ENCODE peak calls at places on chromosomes 16 and 17, in four cellular contexts. One of them, this sample, is unnamed.

GRCh38 chr17:41516828-41517283 is 1.8 kb downstream of the KRT15 start:
- DNase-seq in DMS153: no peak
- DNase-seq in iris pigment epithelial cell: no peak
- DNase-seq in AG09309: no peak
- DNase-seq in this sample: no peak

GRCh38 chr17:15493031-15493750 is 25.8 kb upstream of the CDRT4 start:
- DNase-seq in DMS153: no peak
- DNase-seq in iris pigment epithelial cell: no peak
- DNase-seq in AG09309: no peak
- DNase-seq in this sample: no peak

GRCh38 chr17:10033982-10034381 is 128.9 kb upstream of the RCVRN start:
- DNase-seq in DMS153: no peak
- DNase-seq in iris pigment epithelial cell: no peak
- DNase-seq in AG09309: no peak
- DNase-seq in this sample: no peak

GRCh38 chr17:80782536-80783427 is 208.9 kb upstream of the CHMP6 start:
- DNase-seq in DMS153: no peak
- DNase-seq in iris pigment epithelial cell: peak; percentile 43
- DNase-seq in AG09309: no peak
- DNase-seq in this sample: no peak

GRCh38 chr17:30782206-30782605 is 42.3 kb downstream of the CRLF3 start:
- DNase-seq in DMS153: no peak
- DNase-seq in iris pigment epithelial cell: no peak
- DNase-seq in AG09309: no peak
- DNase-seq in this sample: no peak

GRCh38 chr17:45284176-45285140 is 22.6 kb upstream of the SPATA32 start:
- DNase-seq in DMS153: no peak
- DNase-seq in iris pigment epithelial cell: no peak
- DNase-seq in AG09309: no peak
- DNase-seq in this sample: no peak

GRCh38 chr16:13193721-13194120 is 292.3 kb downstream of the SHISA9 start:
- DNase-seq in DMS153: no peak
- DNase-seq in iris pigment epithelial cell: no peak
- DNase-seq in AG09309: no peak
- DNase-seq in this sample: no peak

GRCh38 chr17:78027121-78027520 is 68.6 kb downstream of the TNRC6C start:
- DNase-seq in DMS153: no peak
- DNase-seq in iris pigment epithelial cell: no peak
- DNase-seq in AG09309: no peak
- DNase-seq in this sample: no peak

GRCh38 chr17:19354123-19354522 is 8.4 kb downstream of the B9D1 start:
- DNase-seq in DMS153: no peak
- DNase-seq in iris pigment epithelial cell: peak; percentile 91
- DNase-seq in AG09309: peak; percentile 80
- DNase-seq in this sample: no peak

GRCh38 chr17:1939979-1940809 is 84.9 kb downstream of the RTN4RL1 start:
- DNase-seq in DMS153: no peak
- DNase-seq in iris pigment epithelial cell: no peak
- DNase-seq in AG09309: no peak
- DNase-seq in this sample: no peak

GRCh38 chr17:52111182-52111581 is 47.3 kb downstream of the CA10 start:
- DNase-seq in DMS153: no peak
- DNase-seq in iris pigment epithelial cell: no peak
- DNase-seq in AG09309: no peak
- DNase-seq in this sample: no peak

GRCh38 chr16:85312642-85313540 is 200.6 kb upstream of the CIBAR2 start:
- DNase-seq in DMS153: no peak
- DNase-seq in iris pigment epithelial cell: peak; percentile 28
- DNase-seq in AG09309: no peak
- DNase-seq in this sample: no peak

GRCh38 chr16:84652565-84652964 is 4.3 kb downstream of the KLHL36 start:
- DNase-seq in DMS153: no peak
- DNase-seq in iris pigment epithelial cell: no peak
- DNase-seq in AG09309: no peak
- DNase-seq in this sample: no peak

GRCh38 chr16:30875881-30876791 is 17.7 kb downstream of the BCL7C start:
- DNase-seq in DMS153: peak; percentile 14
- DNase-seq in iris pigment epithelial cell: no peak
- DNase-seq in AG09309: no peak
- DNase-seq in this sample: no peak

GRCh38 chr16:57946181-57946801 is 24.6 kb downstream of the CNGB1 start:
- DNase-seq in DMS153: peak; percentile 66
- DNase-seq in iris pigment epithelial cell: no peak
- DNase-seq in AG09309: no peak
- DNase-seq in this sample: no peak

This sample was measured in T-helper 22 cell.